ENCODE peak calls at places on chromosomes 4 and X, in six cellular contexts. X is tibial artery; J is stimulated activated CD4-positive, alpha-beta T cell treated with anti-CD3 and anti-CD28 coated beads, Interleukin-4, amount 100 ng/mL, for 4 hours; D is ELR; B is activated effector memory CD4-positive, alpha-beta T cell treated with Interleukin-2 at 50 U/mL for 16 hours; U is RKO. W is an unnamed sample.

GRCh38 chr4:55435136-55435535 is 39.4 kb downstream of the TMEM165 start:
- DNase-seq in X (no peak), J (peak; percentile 3), D (peak; percentile 47), B (no peak), U (peak; percentile 46), W (no peak)

GRCh38 chrX:52504551-52504950 is 8.9 kb downstream of the XAGE1A start:
- DNase-seq in X (no peak), J (no peak), D (no peak), B (no peak), U (no peak), W (no peak)

GRCh38 chrX:70476934-70477733 is 32.5 kb downstream of the DLG3 start:
- DNase-seq in X (peak; percentile 52), J (no peak), D (peak; percentile 71), B (no peak), U (no peak), W (no peak)

GRCh38 chrX:66717926-66718325 is 79.0 kb upstream of the EDA2R start:
- DNase-seq in X (no peak), J (no peak), D (peak; percentile 54), B (no peak), U (no peak), W (no peak)

GRCh38 chrX:71253253-71254091 is 468 bp downstream of the ZMYM3 start:
- DNase-seq in X (no peak), J (peak; percentile 2), D (peak; percentile 48), B (peak; percentile 7), U (peak; percentile 47), W (peak; percentile 84)

GRCh38 chr4:6199344-6199921 is 916 bp downstream of the JAKMIP1 start:
- DNase-seq in X (peak; percentile 6), J (peak; percentile 7), D (no peak), B (peak; percentile 27), U (no peak), W (peak; percentile 74)

GRCh38 chr4:47718691-47719090 is 119.2 kb downstream of the CORIN start:
- DNase-seq in X (no peak), J (no peak), D (no peak), B (no peak), U (no peak), W (no peak)

GRCh38 chrX:22652596-22652995 is 347.2 kb upstream of the DDX53 start:
- DNase-seq in X (no peak), J (no peak), D (peak; percentile 18), B (no peak), U (peak; percentile 82), W (peak; percentile 23)

GRCh38 chr4:86569103-86569870 is 24.8 kb upstream of the PTPN13 start:
- DNase-seq in X (no peak), J (no peak), D (no peak), B (no peak), U (no peak), W (no peak)

GRCh38 chr4:111636961-111637556 is 508.2 kb upstream of the FAM241A start:
- DNase-seq in X (no peak), J (no peak), D (no peak), B (no peak), U (no peak), W (no peak)

GRCh38 chrX:115958687-115959359 is 211.7 kb upstream of the AGTR2 start:
- DNase-seq in X (no peak), J (no peak), D (no peak), B (no peak), U (no peak), W (peak; percentile 37)